ENCODE peak calls at places on chromosomes 3 and 15, in six cellular contexts. One of them, this sample, is unnamed. For H3K36me3, the result is how much of the 10 kb centered on the place peaks cover.

GRCh38 chr3:120524171-120524923 is 71.8 kb upstream of the NDUFB4 start:
- DNase-seq in tibial artery: no peak
- DNase-seq in pancreas: no peak
- DNase-seq in GM23338: no peak
- DNase-seq in MM.1S: no peak
- DNase-seq in SK-N-SH: no peak
- DNase-seq in this sample: peak

GRCh38 chr3:30448436-30448835 is 158.0 kb upstream of the TGFBR2 start:
- DNase-seq in tibial artery: no peak
- DNase-seq in pancreas: no peak
- DNase-seq in GM23338: no peak
- DNase-seq in MM.1S: no peak
- DNase-seq in SK-N-SH: no peak
- DNase-seq in this sample: no peak

GRCh38 chr3:186143280-186143679 is 34.4 kb upstream of the ETV5 start:
- DNase-seq in tibial artery: no peak
- DNase-seq in pancreas: no peak
- DNase-seq in GM23338: no peak
- DNase-seq in MM.1S: no peak
- DNase-seq in SK-N-SH: peak
- DNase-seq in this sample: no peak

GRCh38 chr3:51378075-51378474 is 7.0 kb upstream of the MANF start:
- DNase-seq in tibial artery: no peak
- DNase-seq in pancreas: no peak
- DNase-seq in GM23338: no peak
- DNase-seq in MM.1S: no peak
- DNase-seq in SK-N-SH: no peak
- DNase-seq in this sample: no peak

GRCh38 chr3:5464684-5465083 is 277.2 kb downstream of the EDEM1 start:
- DNase-seq in tibial artery: no peak
- DNase-seq in pancreas: no peak
- DNase-seq in GM23338: no peak
- DNase-seq in MM.1S: no peak
- DNase-seq in SK-N-SH: no peak
- DNase-seq in this sample: no peak

GRCh38 chr15:76730262-76730661 is 174.9 kb downstream of the SCAPER start:
- DNase-seq in tibial artery: no peak
- DNase-seq in pancreas: no peak
- DNase-seq in GM23338: no peak
- DNase-seq in MM.1S: no peak
- DNase-seq in SK-N-SH: no peak
- DNase-seq in this sample: no peak

GRCh38 chr3:14451844-14452533 is 49.6 kb downstream of the SLC6A6 start:
- DNase-seq in tibial artery: peak
- DNase-seq in pancreas: peak
- DNase-seq in GM23338: no peak
- DNase-seq in MM.1S: no peak
- DNase-seq in SK-N-SH: no peak
- DNase-seq in this sample: peak

GRCh38 chr3:14183015-14183577 is 4.5 kb downstream of the LSM3 start:
- DNase-seq in tibial artery: no peak
- DNase-seq in pancreas: no peak
- DNase-seq in GM23338: no peak
- DNase-seq in MM.1S: no peak
- DNase-seq in SK-N-SH: no peak
- DNase-seq in this sample: peak

GRCh38 chr3:16407365-16407764 is 106.1 kb downstream of the RFTN1 start:
- DNase-seq in tibial artery: no peak
- DNase-seq in pancreas: no peak
- DNase-seq in GM23338: no peak
- DNase-seq in MM.1S: no peak
- DNase-seq in SK-N-SH: no peak
- DNase-seq in this sample: no peak

GRCh38 chr3:13125092-13126015 is 52.1 kb upstream of the IQSEC1 start:
- DNase-seq in tibial artery: no peak
- DNase-seq in pancreas: no peak
- DNase-seq in GM23338: no peak
- DNase-seq in MM.1S: no peak
- DNase-seq in SK-N-SH: no peak
- DNase-seq in this sample: no peak

GRCh38 chr3:27544372-27544865 is 60.2 kb upstream of the SLC4A7 start:
- DNase-seq in tibial artery: no peak
- DNase-seq in pancreas: no peak
- DNase-seq in GM23338: no peak
- DNase-seq in MM.1S: no peak
- DNase-seq in SK-N-SH: no peak
- DNase-seq in this sample: peak

GRCh38 chr3:127688416-127689265 is 15.9 kb downstream of the ABTB1 start:
- DNase-seq in tibial artery: peak
- DNase-seq in pancreas: no peak
- DNase-seq in GM23338: no peak
- DNase-seq in MM.1S: no peak
- DNase-seq in SK-N-SH: no peak
- DNase-seq in this sample: no peak

GRCh38 chr15:85579011-85579701 is 198.8 kb downstream of the AKAP13 start:
- DNase-seq in tibial artery: peak
- DNase-seq in pancreas: peak
- DNase-seq in GM23338: no peak
- DNase-seq in MM.1S: no peak
- DNase-seq in SK-N-SH: no peak
- DNase-seq in this sample: no peak

GRCh38 chr15:42558739-42559138 is 10.1 kb downstream of the HAUS2 start:
- DNase-seq in tibial artery: no peak
- DNase-seq in pancreas: no peak
- DNase-seq in GM23338: no peak
- DNase-seq in MM.1S: no peak
- DNase-seq in SK-N-SH: no peak
- DNase-seq in this sample: no peak

GRCh38 chr3:127411083-127411727 is 123.4 kb upstream of the PRR20G start:
- DNase-seq in tibial artery: no peak
- DNase-seq in pancreas: no peak
- DNase-seq in GM23338: no peak
- DNase-seq in MM.1S: no peak
- DNase-seq in SK-N-SH: peak
- DNase-seq in this sample: no peak

GRCh38 chr3:96294143-96294542 is 520.3 kb upstream of the EPHA6 start:
- DNase-seq in tibial artery: no peak
- DNase-seq in pancreas: no peak
- DNase-seq in GM23338: peak
- DNase-seq in MM.1S: no peak
- DNase-seq in SK-N-SH: no peak
- DNase-seq in this sample: no peak

GRCh38 chr15:58330836-58331561 is 100.8 kb upstream of the LIPC start:
- DNase-seq in tibial artery: no peak
- DNase-seq in pancreas: no peak
- DNase-seq in GM23338: no peak
- DNase-seq in MM.1S: no peak
- DNase-seq in SK-N-SH: no peak
- DNase-seq in this sample: no peak

GRCh38 chr3:129119365-129120100 is 2.1 kb downstream of the RAB43 start:
- DNase-seq in tibial artery: no peak
- DNase-seq in pancreas: peak
- DNase-seq in GM23338: no peak
- DNase-seq in MM.1S: peak
- DNase-seq in SK-N-SH: no peak
- DNase-seq in this sample: no peak

GRCh38 chr3:49600781-49601180 is 46.5 kb downstream of the BSN start:
- DNase-seq in tibial artery: no peak
- DNase-seq in pancreas: no peak
- DNase-seq in GM23338: no peak
- DNase-seq in MM.1S: no peak
- DNase-seq in SK-N-SH: no peak
- DNase-seq in this sample: peak

GRCh38 chr3:103991461-103992115 is 1375.1 kb upstream of the ALCAM start:
- DNase-seq in tibial artery: no peak
- DNase-seq in pancreas: no peak
- DNase-seq in GM23338: peak
- DNase-seq in MM.1S: no peak
- DNase-seq in SK-N-SH: no peak
- DNase-seq in this sample: peak

GRCh38 chr3:138434276-138434874 is at the start of gene ESYT3:
- DNase-seq in tibial artery: peak
- DNase-seq in pancreas: peak
- DNase-seq in GM23338: peak
- DNase-seq in MM.1S: peak
- DNase-seq in SK-N-SH: peak
- DNase-seq in this sample: peak

GRCh38 chr3:13835246-13835645 is 44.6 kb downstream of the WNT7A start:
- DNase-seq in tibial artery: no peak
- DNase-seq in pancreas: no peak
- DNase-seq in GM23338: no peak
- DNase-seq in MM.1S: no peak
- DNase-seq in SK-N-SH: no peak
- DNase-seq in this sample: no peak

GRCh38 chr15:40307421-40308165 is at the start of gene PLCB2:
- DNase-seq in tibial artery: no peak
- DNase-seq in pancreas: peak
- DNase-seq in GM23338: peak
- DNase-seq in MM.1S: no peak
- DNase-seq in SK-N-SH: no peak
- DNase-seq in this sample: no peak

GRCh38 chr3:182671942-182672341 is 121.4 kb upstream of the ATP11B start:
- DNase-seq in tibial artery: no peak
- DNase-seq in pancreas: no peak
- DNase-seq in GM23338: no peak
- DNase-seq in MM.1S: no peak
- DNase-seq in SK-N-SH: peak
- DNase-seq in this sample: no peak
- TF ChIP-seq CTCF in tibial artery: no peak
- TF ChIP-seq CTCF in pancreas: no peak
- TF ChIP-seq CTCF in GM23338: no peak
- TF ChIP-seq CTCF in MM.1S: peak
- TF ChIP-seq CTCF in SK-N-SH: no peak
- TF ChIP-seq CTCF in this sample: no peak

GRCh38 chr3:119318871-119319270 is 24.7 kb downstream of the ARHGAP31 start:
- DNase-seq in tibial artery: no peak
- DNase-seq in pancreas: no peak
- DNase-seq in GM23338: no peak
- DNase-seq in MM.1S: no peak
- DNase-seq in SK-N-SH: peak
- DNase-seq in this sample: no peak

GRCh38 chr3:119313461-119313860 is 19.3 kb downstream of the ARHGAP31 start:
- DNase-seq in tibial artery: no peak
- DNase-seq in pancreas: no peak
- DNase-seq in GM23338: no peak
- DNase-seq in MM.1S: no peak
- DNase-seq in SK-N-SH: no peak
- DNase-seq in this sample: no peak

GRCh38 chr3:119314821-119315220 is 20.6 kb downstream of the ARHGAP31 start:
- DNase-seq in tibial artery: no peak
- DNase-seq in pancreas: no peak
- DNase-seq in GM23338: no peak
- DNase-seq in MM.1S: no peak
- DNase-seq in SK-N-SH: peak
- DNase-seq in this sample: no peak

GRCh38 chr3:119316313-119316670 is 22.1 kb downstream of the ARHGAP31 start:
- DNase-seq in tibial artery: no peak
- DNase-seq in pancreas: no peak
- DNase-seq in GM23338: no peak
- DNase-seq in MM.1S: no peak
- DNase-seq in SK-N-SH: no peak
- DNase-seq in this sample: no peak

GRCh38 chr3:119315600-119316312 is 21.6 kb downstream of the ARHGAP31 start:
- DNase-seq in tibial artery: no peak
- DNase-seq in pancreas: no peak
- DNase-seq in GM23338: no peak
- DNase-seq in MM.1S: no peak
- DNase-seq in SK-N-SH: no peak
- DNase-seq in this sample: no peak
- H3K36me3 ChIP-seq in tibial artery: under half
- H3K36me3 ChIP-seq in pancreas: under half
- H3K36me3 ChIP-seq in GM23338: under half
- H3K36me3 ChIP-seq in MM.1S: under half
- H3K36me3 ChIP-seq in SK-N-SH: under half
- H3K36me3 ChIP-seq in this sample: under half

DNA sequence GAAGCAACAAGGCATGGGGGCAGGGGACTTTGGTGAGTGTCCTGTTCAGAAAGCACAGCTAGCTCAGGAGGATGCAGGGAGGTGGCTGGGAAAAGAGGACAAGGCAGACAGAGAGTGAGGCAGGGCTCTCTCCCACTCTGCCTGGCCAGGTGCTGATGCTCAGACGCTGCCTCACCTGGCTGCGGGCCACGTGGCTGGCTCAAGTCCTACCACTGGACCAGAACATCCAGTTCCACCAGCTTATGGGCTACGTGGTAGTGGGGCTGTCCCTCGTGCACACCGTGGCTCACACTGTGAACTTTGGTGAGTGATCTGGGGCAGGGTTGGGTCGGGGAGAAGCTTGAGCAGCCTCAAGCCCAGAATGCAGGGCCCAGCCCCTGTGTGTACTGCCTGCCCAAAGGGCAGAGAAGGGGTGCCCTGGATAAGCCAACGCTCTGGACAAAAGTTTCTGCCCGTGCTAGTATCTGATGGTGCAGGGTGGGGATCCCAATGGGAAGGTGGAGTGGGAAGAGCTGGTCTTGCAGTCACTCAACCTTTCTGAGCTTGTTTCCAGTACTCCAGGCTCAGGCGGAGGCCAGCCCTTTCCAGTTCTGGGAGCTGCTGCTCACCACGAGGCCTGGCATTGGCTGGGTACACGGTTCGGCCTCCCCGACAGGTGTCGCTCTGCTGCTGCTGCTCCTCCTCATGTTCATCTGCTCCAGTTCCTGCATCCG is 20.9 kb downstream of the NOX5 start:
- DNase-seq in tibial artery: no peak
- DNase-seq in pancreas: no peak
- DNase-seq in GM23338: peak
- DNase-seq in MM.1S: no peak
- DNase-seq in SK-N-SH: no peak
- DNase-seq in this sample: peak
- TF ChIP-seq CTCF in tibial artery: no peak
- TF ChIP-seq CTCF in pancreas: no peak
- TF ChIP-seq CTCF in GM23338: peak
- TF ChIP-seq CTCF in MM.1S: no peak
- TF ChIP-seq CTCF in SK-N-SH: no peak
- TF ChIP-seq CTCF in this sample: peak

GRCh38 chr15:34900748-34901147 is 68.8 kb downstream of the AQR start:
- DNase-seq in tibial artery: no peak
- DNase-seq in pancreas: no peak
- DNase-seq in GM23338: no peak
- DNase-seq in MM.1S: no peak
- DNase-seq in SK-N-SH: no peak
- DNase-seq in this sample: no peak
- H3K36me3 ChIP-seq in tibial artery: half or more
- H3K36me3 ChIP-seq in pancreas: under half
- H3K36me3 ChIP-seq in GM23338: under half
- H3K36me3 ChIP-seq in MM.1S: under half
- H3K36me3 ChIP-seq in SK-N-SH: half or more
- H3K36me3 ChIP-seq in this sample: under half

GRCh38 chr3:190877925-190878324 is 15.4 kb upstream of the GMNC start:
- DNase-seq in tibial artery: no peak
- DNase-seq in pancreas: no peak
- DNase-seq in GM23338: peak
- DNase-seq in MM.1S: no peak
- DNase-seq in SK-N-SH: peak
- DNase-seq in this sample: no peak
- TF ChIP-seq CTCF in tibial artery: no peak
- TF ChIP-seq CTCF in pancreas: no peak
- TF ChIP-seq CTCF in GM23338: peak
- TF ChIP-seq CTCF in MM.1S: peak
- TF ChIP-seq CTCF in SK-N-SH: peak
- TF ChIP-seq CTCF in this sample: peak

GRCh38 chr3:171616798-171617197 is 156.6 kb upstream of the TNIK start:
- DNase-seq in tibial artery: no peak
- DNase-seq in pancreas: no peak
- DNase-seq in GM23338: no peak
- DNase-seq in MM.1S: no peak
- DNase-seq in SK-N-SH: no peak
- DNase-seq in this sample: no peak
- H3K36me3 ChIP-seq in tibial artery: under half
- H3K36me3 ChIP-seq in pancreas: under half
- H3K36me3 ChIP-seq in GM23338: under half
- H3K36me3 ChIP-seq in MM.1S: under half
- H3K36me3 ChIP-seq in SK-N-SH: under half
- H3K36me3 ChIP-seq in this sample: under half

This sample was measured in bronchial epithelial cell.